ENCODE peak calls at places on chromosomes 5 and 9, in six cellular contexts. I is activated T-helper 1 cell treated with Interleukin-2 at 50 U/mL for 16 hours; N is skeletal muscle cell; F is stimulated activated CD8-positive, alpha-beta memory T cell treated with anti-CD3 and anti-CD28 coated beads, Interleukin-4, amount 100 ng/mL, for 4 hours; W is fibroblast of the aortic adventitia; K is ovary. S is an unnamed sample.

GRCh38 chr9:33151007-33151557 is 16.1 kb downstream of the B4GALT1 start:
- DNase-seq in K (peak), F (no peak), W (peak), I (no peak), N (peak), S (peak)

GRCh38 chr5:33244441-33245150 is 196.2 kb upstream of the TARS1 start:
- DNase-seq in N (no peak), K (no peak), F (no peak), I (no peak), W (no peak), S (no peak)

GRCh38 chr9:136539427-136540412 is 6.1 kb downstream of the NOTCH1 start:
- DNase-seq in K (peak), I (peak), W (no peak), N (no peak), F (peak), S (no peak)

GRCh38 chr5:98259595-98259994 is 513.9 kb upstream of the RGMB start:
- DNase-seq in I (no peak), W (no peak), F (no peak), N (no peak), K (no peak), S (no peak)

GRCh38 chr5:621341-621761 is 9.2 kb downstream of the CEP72 start:
- DNase-seq in K (peak), I (no peak), N (no peak), F (no peak), W (no peak), S (no peak)

GRCh38 chr5:174972291-174972690 is 247.9 kb downstream of the MSX2 start:
- DNase-seq in F (no peak), N (no peak), I (no peak), K (no peak), W (no peak), S (no peak)

GRCh38 chr5:141717043-141717442 is 35.0 kb upstream of the ARAP3 start:
- DNase-seq in N (no peak), W (no peak), I (no peak), K (no peak), F (no peak), S (no peak)

GRCh38 chr5:116130976-116131375 is 46.2 kb downstream of the COMMD10 start:
- DNase-seq in N (no peak), W (no peak), F (no peak), K (no peak), I (no peak), S (no peak)

GRCh38 chr5:149887622-149888183 is 56.9 kb downstream of the PDE6A start:
- DNase-seq in F (no peak), K (peak), N (peak), W (peak), I (no peak), S (peak)

GRCh38 chr5:38853753-38854470 is 8.1 kb downstream of the OSMR start:
- DNase-seq in W (peak), K (no peak), N (peak), I (no peak), F (no peak), S (peak)

GRCh38 chr5:34699155-34700077 is 43.3 kb downstream of the RAI14 start:
- DNase-seq in F (no peak), W (no peak), K (no peak), N (no peak), I (no peak), S (no peak)

GRCh38 chr5:152593388-152593787 is 188.3 kb upstream of the NMUR2 start:
- DNase-seq in F (no peak), K (no peak), I (no peak), N (no peak), W (no peak), S (peak)

GRCh38 chr5:142543951-142544753 is 141.7 kb downstream of the FGF1 start:
- DNase-seq in N (no peak), W (no peak), I (no peak), K (no peak), F (no peak), S (peak)

S was measured in fibroblast of mammary gland.